ENCODE peak calls at places on chromosomes 16 and 17, in six cellular contexts. D, H, R, V, K and Z are unnamed samples.

GRCh38 chr16:3175157-3176153 is 12.5 kb upstream of the OR1F1 start:
- DNase-seq in K (no peak), V (peak; percentile 78), D (no peak), H (peak; percentile 80), R (peak; percentile 52), Z (no peak)

GRCh38 chr17:73423159-73423715 is 111.4 kb upstream of the CDC42EP4 start:
- DNase-seq in D (no peak), R (no peak), K (no peak), V (no peak), H (no peak), Z (no peak)

GRCh38 chr16:83973077-83973476 is 5.0 kb downstream of the NECAB2 start:
- DNase-seq in R (no peak), D (no peak), K (no peak), V (no peak), H (no peak), Z (no peak)

GRCh38 chr16:46908540-46909372 is 24.6 kb downstream of the GPT2 start:
- DNase-seq in D (peak; percentile 77), H (peak; percentile 57), K (no peak), R (peak; percentile 67), V (peak; percentile 71), Z (peak; percentile 27)

GRCh38 chr16:90054554-90054953 is 22.6 kb downstream of the PRDM7 start:
- DNase-seq in D (no peak), V (no peak), K (no peak), H (no peak), R (no peak), Z (no peak)

GRCh38 chr17:11871773-11872172 is 125.5 kb downstream of the ZNF18 start:
- DNase-seq in R (peak; percentile 18), K (no peak), D (no peak), V (no peak), H (no peak), Z (no peak)

GRCh38 chr17:19867654-19868395 is at the start of gene ULK2:
- DNase-seq in V (no peak), D (peak; percentile 23), H (peak; percentile 46), K (no peak), R (no peak), Z (peak; percentile 80)

GRCh38 chr17:78717431-78717980 is 64.6 kb downstream of the CYTH1 start:
- DNase-seq in D (no peak), R (no peak), K (no peak), H (no peak), V (peak; percentile 39), Z (no peak)

GRCh38 chr17:80153004-80153403 is 6.1 kb upstream of the EIF4A3 start:
- DNase-seq in K (peak; percentile 56), R (no peak), H (no peak), D (no peak), V (no peak), Z (no peak)

GRCh38 chr17:42288985-42289862 is 926 bp downstream of the STAT5A start:
- DNase-seq in V (no peak), K (no peak), D (no peak), R (peak; percentile 83), H (no peak), Z (peak; percentile 62)

GRCh38 chr17:41100081-41100480 is 1.9 kb downstream of the KRTAP4-16 start:
- DNase-seq in R (no peak), V (no peak), D (no peak), K (no peak), H (no peak), Z (no peak)

DNA sequence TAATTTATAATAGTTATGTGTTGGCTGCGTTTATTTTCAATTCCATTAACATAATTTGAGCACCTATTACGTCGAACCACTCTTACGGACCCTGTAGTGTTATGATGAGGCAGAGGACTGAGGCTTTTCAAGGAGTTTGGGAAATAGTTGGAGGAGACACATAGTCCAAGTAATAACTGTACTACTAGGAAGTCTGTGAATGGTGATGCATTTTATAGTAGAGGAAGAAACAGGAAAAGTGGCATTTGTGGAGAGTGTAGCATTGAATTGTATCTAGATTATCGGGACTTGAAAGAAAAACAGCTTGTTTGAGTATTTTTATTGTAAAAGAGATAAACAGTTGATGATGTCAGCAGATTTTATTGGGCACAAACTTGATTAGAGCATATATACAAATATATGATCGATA is 1.7 kb downstream of the NFATC3 start:
- DNase-seq in D (no peak), H (no peak), K (no peak), R (no peak), V (no peak), Z (no peak)
- TF ChIP-seq ZNF274 in D (no peak), H (no peak), K (no peak), R (no peak), V (no peak), Z (no peak)

GRCh38 chr17:9979463-9979995 is 74.5 kb upstream of the RCVRN start:
- DNase-seq in H (no peak), R (no peak), V (no peak), D (no peak), K (no peak), Z (no peak)

GRCh38 chr17:9985622-9986021 is 80.6 kb upstream of the RCVRN start:
- DNase-seq in K (no peak), D (no peak), H (no peak), V (no peak), R (no peak), Z (no peak)

GRCh38 chr17:9984768-9985167 is 79.7 kb upstream of the RCVRN start:
- DNase-seq in R (no peak), H (no peak), D (no peak), K (no peak), V (no peak), Z (no peak)

GRCh38 chr17:9981344-9981915 is 76.4 kb upstream of the RCVRN start:
- DNase-seq in H (no peak), D (no peak), K (no peak), V (no peak), R (no peak), Z (no peak)

DNA sequence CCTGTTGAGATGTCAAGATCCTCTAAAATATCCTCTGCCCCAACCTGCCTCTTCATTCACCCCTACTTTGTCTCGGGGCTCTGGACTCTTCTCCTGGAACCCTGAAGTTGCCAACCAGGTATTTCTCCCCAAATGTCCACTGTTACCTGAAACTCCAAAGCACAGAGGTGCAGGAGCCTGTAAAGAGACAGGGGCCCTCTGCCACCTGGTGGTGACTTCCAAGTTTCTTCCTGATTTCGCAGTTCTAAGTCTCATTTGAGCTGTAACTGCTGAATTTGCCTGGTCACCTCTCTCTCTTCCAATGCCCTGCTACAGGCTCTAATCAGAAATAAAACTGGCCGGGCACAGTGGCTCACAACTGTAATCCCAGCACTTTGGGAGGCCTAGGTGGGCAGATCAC is 77.1 kb upstream of the RCVRN start:
- DNase-seq in V (peak; percentile 2), K (no peak), R (peak; percentile 8), H (peak; percentile 27), D (no peak), Z (peak; percentile 25)
- TF ChIP-seq ZNF274 in V (no peak), K (no peak), R (no peak), H (no peak), D (no peak), Z (no peak)

GRCh38 chr16:73176577-73177013 is 128.7 kb upstream of the ZFHX3 start:
- DNase-seq in H (peak; percentile 48), D (no peak), K (no peak), V (peak; percentile 20), R (no peak), Z (no peak)
- TF ChIP-seq ZNF274 in H (no peak), D (no peak), K (no peak), V (no peak), R (no peak), Z (no peak)

GRCh38 chr16:8872967-8873865 is 4.4 kb upstream of the CARHSP1 start:
- DNase-seq in D (no peak), H (no peak), R (no peak), K (no peak), V (peak; percentile 67), Z (no peak)
- TF ChIP-seq ZNF274 in D (no peak), H (no peak), R (no peak), K (no peak), V (no peak), Z (no peak)

DNA sequence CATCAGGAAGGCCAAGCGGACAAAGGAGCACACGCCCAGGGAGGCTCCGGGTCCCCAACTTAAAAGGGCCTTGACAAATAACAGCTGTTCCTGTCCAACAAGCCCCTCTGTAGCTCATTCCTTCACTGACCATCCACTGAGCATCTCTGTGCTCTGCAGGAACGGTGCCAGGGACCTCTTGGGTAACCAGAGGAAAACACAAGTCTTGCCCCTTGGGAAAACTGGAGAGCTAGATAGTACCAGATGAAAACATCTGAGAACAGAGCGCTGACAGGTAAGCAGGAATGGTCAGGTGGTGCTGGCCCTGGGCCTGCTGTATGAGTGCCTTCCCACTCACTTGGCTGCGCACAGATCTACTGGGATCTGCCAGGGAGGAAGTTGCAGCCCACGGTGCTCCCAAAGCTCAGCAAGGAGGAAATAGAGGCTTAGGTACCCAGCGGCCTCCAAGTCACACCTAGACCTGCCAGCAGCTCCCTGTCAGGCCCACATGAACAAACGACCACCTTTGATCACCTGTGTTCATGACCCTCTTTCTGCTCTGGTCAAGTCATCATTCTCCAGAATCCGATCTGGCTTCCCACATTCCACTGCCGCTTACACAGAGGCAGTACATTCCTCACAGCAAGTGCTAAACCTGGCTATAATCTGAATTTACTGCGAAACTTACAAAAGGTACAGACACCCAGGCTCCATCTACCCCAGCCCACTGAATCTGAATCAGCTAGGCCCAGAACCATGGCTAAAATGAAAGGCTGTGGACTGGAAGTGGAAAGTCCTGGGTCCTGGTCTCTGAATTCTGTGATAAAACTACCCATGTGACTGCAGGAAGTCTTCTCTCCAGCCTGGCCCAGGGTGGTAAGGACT is 12.4 kb downstream of the DCAKD start:
- DNase-seq in D (no peak), V (no peak), H (no peak), K (no peak), R (no peak), Z (no peak)
- TF ChIP-seq ZNF274 in D (no peak), V (no peak), H (no peak), K (no peak), R (no peak), Z (no peak)